ENCODE peak calls at places on chromosome 5, in seven cellular contexts. R, D, B, V, A, W and L are unnamed samples.

GRCh38 chr5:55039843-55040242 is 15.8 kb downstream of the GZMK start:
- DNase-seq in R (no peak), D (no peak), B (no peak), V (no peak), A (no peak), W (no peak), L (no peak)

GRCh38 chr5:573976-574375 is 38.2 kb upstream of the CEP72 start:
- DNase-seq in R (no peak), D (no peak), B (no peak), V (no peak), A (peak), W (no peak), L (no peak)

GRCh38 chr5:151454166-151454565 is 6.8 kb downstream of the SLC36A1 start:
- DNase-seq in R (no peak), D (no peak), B (peak), V (no peak), A (no peak), W (no peak), L (no peak)

GRCh38 chr5:76332102-76332501 is 71.0 kb upstream of the IQGAP2 start:
- DNase-seq in R (no peak), D (no peak), B (no peak), V (no peak), A (no peak), W (no peak), L (no peak)

GRCh38 chr5:170791325-170791954 is 7.9 kb downstream of the GABRP start:
- DNase-seq in R (peak), D (no peak), B (peak), V (peak), A (peak), W (peak), L (no peak)

GRCh38 chr5:35876922-35877321 is 20.2 kb downstream of the IL7R start:
- DNase-seq in R (no peak), D (no peak), B (no peak), V (no peak), A (no peak), W (no peak), L (no peak)

GRCh38 chr5:176648467-176649194 is 1.3 kb downstream of the TSPAN17 start:
- DNase-seq in R (no peak), D (peak), B (no peak), V (no peak), A (no peak), W (no peak), L (no peak)

GRCh38 chr5:113546711-113547159 is 33.2 kb downstream of the YTHDC2 start:
- DNase-seq in R (no peak), D (no peak), B (peak), V (no peak), A (no peak), W (no peak), L (no peak)

GRCh38 chr5:164608507-164608906 is 1103.1 kb downstream of the MAT2B start:
- DNase-seq in R (no peak), D (no peak), B (no peak), V (no peak), A (no peak), W (no peak), L (no peak)

GRCh38 chr5:103667068-103667467 is 104.5 kb upstream of the NUDT12 start:
- DNase-seq in R (no peak), D (no peak), B (no peak), V (no peak), A (no peak), W (no peak), L (no peak)

GRCh38 chr5:73280821-73281746 is 108.1 kb downstream of the TMEM174 start:
- DNase-seq in R (peak), D (no peak), B (no peak), V (no peak), A (peak), W (peak), L (no peak)

GRCh38 chr5:66891184-66891925 is 295.2 kb downstream of the MAST4 start:
- DNase-seq in R (no peak), D (no peak), B (no peak), V (no peak), A (no peak), W (peak), L (no peak)

GRCh38 chr5:100706796-100707195 is 171.6 kb downstream of the FAM174A start:
- DNase-seq in R (no peak), D (peak), B (peak), V (no peak), A (no peak), W (no peak), L (no peak)

GRCh38 chr5:56388229-56389065 is 155.3 kb upstream of the ANKRD55 start:
- DNase-seq in R (no peak), D (no peak), B (no peak), V (no peak), A (no peak), W (no peak), L (no peak)

GRCh38 chr5:55850839-55851674 is at the start of gene IL31RA:
- DNase-seq in R (no peak), D (no peak), B (peak), V (no peak), A (no peak), W (no peak), L (no peak)

GRCh38 chr5:32322882-32323281 is 10.1 kb upstream of the MTMR12 start:
- DNase-seq in R (no peak), D (no peak), B (no peak), V (no peak), A (no peak), W (no peak), L (no peak)

GRCh38 chr5:96140084-96140483 is 178.4 kb upstream of the ELL2 start:
- DNase-seq in R (no peak), D (no peak), B (no peak), V (no peak), A (no peak), W (no peak), L (no peak)